ENCODE peak calls at places on chromosomes 3 and 15, in ten cellular contexts. I is K562, F is lung, W is psoas muscle, S is stomach, E is right lobe of liver, L is mammary epithelial cell, R is body of pancreas, U is hepatocyte, G is IMR-90. M is an unnamed sample.

GRCh38 chr3:143443851-143444331 is 324.3 kb downstream of the CHST2 start:
- DNase-seq in I (peak; percentile 22), F (peak; percentile 72), W (peak; percentile 26), S (peak; percentile 47), E (no peak), L (peak; percentile 97), R (peak; percentile 18), U (no peak), G (peak; percentile 98), M (no peak)

GRCh38 chr3:11477286-11477935 is 166.3 kb downstream of the VGLL4 start:
- DNase-seq in I (no peak), F (no peak), W (no peak), S (no peak), E (no peak), L (peak; percentile 54), R (no peak), U (peak; percentile 65), G (peak; percentile 96), M (no peak)

GRCh38 chr3:112699436-112699978 is 58.6 kb upstream of the CCDC80 start:
- DNase-seq in I (no peak), F (no peak), W (no peak), S (no peak), E (no peak), L (peak; percentile 69), R (no peak), U (no peak), G (peak; percentile 73), M (no peak)

GRCh38 chr15:68106656-68107055 is 52.5 kb downstream of the PIAS1 start:
- DNase-seq in I (no peak), F (no peak), W (no peak), S (no peak), E (no peak), L (no peak), R (no peak), U (no peak), G (peak; percentile 56), M (no peak)

GRCh38 chr3:24344784-24345439 is 149.7 kb downstream of the THRB start:
- DNase-seq in I (no peak), F (no peak), W (no peak), S (no peak), E (peak; percentile 50), L (no peak), R (no peak), U (no peak), G (peak; percentile 4), M (no peak)

GRCh38 chr3:39651993-39652739 is 157.2 kb upstream of the MYRIP start:
- DNase-seq in I (no peak), F (no peak), W (no peak), S (no peak), E (no peak), L (no peak), R (peak; percentile 73), U (no peak), G (no peak), M (no peak)

GRCh38 chr3:46369675-46370132 is 1.0 kb upstream of the CCR5 start:
- DNase-seq in I (no peak), F (no peak), W (no peak), S (no peak), E (no peak), L (no peak), R (no peak), U (no peak), G (no peak), M (no peak)

GRCh38 chr3:34483290-34483887 is 685.0 kb downstream of the PDCD6IP start:
- DNase-seq in I (no peak), F (no peak), W (no peak), S (no peak), E (no peak), L (no peak), R (no peak), U (no peak), G (no peak), M (no peak)

GRCh38 chr15:35753486-35753885 is 207.5 kb upstream of the DPH6 start:
- DNase-seq in I (no peak), F (no peak), W (no peak), S (no peak), E (no peak), L (peak; percentile 62), R (no peak), U (no peak), G (peak; percentile 68), M (no peak)

GRCh38 chr3:42691861-42692666 is 6.7 kb downstream of the KLHL40 start:
- DNase-seq in I (no peak), F (no peak), W (no peak), S (no peak), E (no peak), L (no peak), R (no peak), U (no peak), G (no peak), M (no peak)

GRCh38 chr15:85316244-85316934 is 64.0 kb upstream of the AKAP13 start:
- DNase-seq in I (no peak), F (no peak), W (no peak), S (no peak), E (no peak), L (no peak), R (no peak), U (peak; percentile 59), G (peak; percentile 53), M (no peak)

GRCh38 chr3:104066658-104067057 is 1300.1 kb upstream of the ALCAM start:
- DNase-seq in I (no peak), F (no peak), W (no peak), S (no peak), E (no peak), L (peak; percentile 15), R (no peak), U (peak; percentile 7), G (no peak), M (no peak)

GRCh38 chr15:90603893-90604292 is 74.2 kb downstream of the CRTC3 start:
- DNase-seq in I (no peak), F (peak; percentile 41), W (no peak), S (peak; percentile 41), E (no peak), L (no peak), R (peak; percentile 49), U (no peak), G (no peak), M (no peak)

GRCh38 chr15:30921781-30922371 is 18.2 kb downstream of the FAN1 start:
- DNase-seq in I (no peak), F (no peak), W (peak; percentile 20), S (peak; percentile 54), E (peak; percentile 74), L (no peak), R (no peak), U (no peak), G (no peak), M (no peak)

GRCh38 chr15:78207641-78208340 is 26.6 kb downstream of the ACSBG1 start:
- DNase-seq in I (no peak), F (no peak), W (no peak), S (peak; percentile 15), E (no peak), L (no peak), R (no peak), U (peak; percentile 3), G (no peak), M (peak; percentile 19)

GRCh38 chr15:68384451-68385239 is 47.3 kb downstream of the ITGA11 start:
- DNase-seq in I (no peak), F (no peak), W (peak; percentile 55), S (peak; percentile 24), E (peak; percentile 28), L (peak; percentile 81), R (no peak), U (peak; percentile 74), G (peak; percentile 92), M (peak; percentile 73)

GRCh38 chr15:88586401-88587162 is 34.6 kb upstream of the AEN start:
- DNase-seq in I (no peak), F (no peak), W (no peak), S (no peak), E (no peak), L (peak; percentile 58), R (no peak), U (no peak), G (peak; percentile 12), M (no peak)

GRCh38 chr15:80695911-80696651 is 971 bp downstream of the ABHD17C start:
- DNase-seq in I (no peak), F (peak; percentile 53), W (peak; percentile 15), S (peak; percentile 69), E (peak; percentile 57), L (peak; percentile 58), R (peak; percentile 62), U (peak; percentile 28), G (no peak), M (no peak)
- TF ChIP-seq CTCF in I (no peak), F (no peak), W (peak; percentile 12), S (no peak), E (peak; percentile 9), L (peak; percentile 54), R (no peak), U (peak; percentile 24), G (peak; percentile 29), M (no peak)

GRCh38 chr3:65558821-65559220 is 479.9 kb downstream of the MAGI1 start:
- DNase-seq in I (no peak), F (no peak), W (no peak), S (no peak), E (no peak), L (no peak), R (no peak), U (no peak), G (no peak), M (no peak)
- H3K27ac ChIP-seq in I (no peak overlapping the region), F (no peak overlapping the region), W (no peak overlapping the region), S (no peak overlapping the region), E (no peak overlapping the region), L (no peak overlapping the region), R (no peak overlapping the region), U (no peak overlapping the region), G (no peak overlapping the region), M (no peak overlapping the region)

DNA sequence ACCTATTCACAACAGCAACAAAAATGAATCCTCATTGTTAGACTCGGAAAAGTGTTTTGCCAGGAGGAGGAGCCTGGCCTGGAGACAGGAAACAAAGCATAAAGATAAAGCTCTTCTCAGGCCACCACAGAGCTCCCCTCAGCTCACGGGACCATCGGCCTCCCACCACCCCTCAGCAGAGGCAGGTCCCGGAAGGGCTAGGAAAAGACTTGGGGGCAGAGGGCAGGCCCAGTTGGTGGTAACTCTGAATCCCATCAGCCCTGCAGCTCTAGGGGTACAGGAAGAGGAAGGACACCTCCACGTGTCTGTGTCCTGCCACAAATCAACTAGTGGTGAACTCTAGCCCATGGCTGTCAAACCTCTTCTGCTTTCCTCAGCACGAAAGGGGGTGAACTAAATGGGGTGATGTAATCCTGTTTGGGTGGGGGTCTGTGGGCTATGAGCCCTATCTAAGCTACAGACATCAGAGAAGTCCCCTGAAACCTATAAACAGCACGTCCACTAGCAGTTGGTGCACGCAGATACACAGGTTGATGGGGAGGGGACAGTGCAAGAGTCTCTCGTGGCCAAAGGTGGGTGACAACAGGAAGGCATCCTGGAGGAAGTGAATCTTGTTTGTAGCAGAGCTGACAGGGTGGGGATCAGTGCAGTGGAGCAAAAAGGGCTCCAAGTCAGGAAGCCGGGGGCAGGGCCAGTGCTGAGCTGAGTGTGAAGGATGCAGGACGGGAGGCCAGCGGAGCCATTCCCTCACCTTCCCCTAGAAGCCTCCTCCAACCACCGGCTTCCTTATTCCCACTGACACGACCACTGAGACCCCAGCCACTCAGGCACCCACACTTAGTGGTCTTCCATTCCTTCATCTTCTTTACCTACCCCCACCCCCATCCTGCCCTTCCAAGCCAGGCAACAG is 111.1 kb upstream of the HACD2 start:
- DNase-seq in I (no peak), F (no peak), W (no peak), S (no peak), E (no peak), L (no peak), R (no peak), U (no peak), G (no peak), M (no peak)
- H3K4me3 ChIP-seq in I (no peak overlapping the region), F (no peak overlapping the region), W (peak overlapping the region; percentile 22), S (peak overlapping the region; percentile 58), E (no peak overlapping the region), L (no peak overlapping the region), R (no peak overlapping the region), U (no peak overlapping the region), G (no peak overlapping the region), M (peak overlapping the region; percentile 81)

GRCh38 chr15:98658831-98659699 is 10.7 kb downstream of the IGF1R start:
- DNase-seq in I (peak; percentile 40), F (peak; percentile 55), W (no peak), S (no peak), E (no peak), L (peak; percentile 60), R (peak; percentile 53), U (peak; percentile 70), G (peak; percentile 60), M (no peak)
- TF ChIP-seq CTCF in I (peak; percentile 83), F (peak; percentile 80), W (peak; percentile 86), S (no peak), E (peak; percentile 64), L (peak; percentile 91), R (peak; percentile 78), U (peak; percentile 82), G (peak; percentile 74), M (peak; percentile 57)